ENCODE peak calls at places on chromosomes 6 and 20, in six cellular contexts. L is LoVo, G is foreskin keratinocyte, U is fibroblast of the aortic adventitia, K is SHP77, E is heart left ventricle. F is an unnamed sample.

GRCh38 chr6:16511048-16511660 is 250.1 kb downstream of the ATXN1 start:
- DNase-seq in U (peak; percentile 63), E (no peak), G (peak; percentile 30), L (peak; percentile 38), K (no peak), F (peak; percentile 49)

GRCh38 chr6:93418448-93419303 is 683 bp downstream of the EPHA7 start:
- DNase-seq in L (no peak), K (peak; percentile 61), U (no peak), E (peak; percentile 58), G (peak; percentile 13), F (peak; percentile 72)

GRCh38 chr20:59850018-59850641 is 83.3 kb downstream of the SYCP2 start:
- DNase-seq in G (no peak), U (peak; percentile 45), L (peak; percentile 42), K (peak; percentile 49), E (no peak), F (peak; percentile 44)

GRCh38 chr6:109486068-109486467 is 3.0 kb upstream of the ZBTB24 start:
- DNase-seq in K (no peak), G (no peak), L (peak; percentile 7), E (no peak), U (no peak), F (no peak)

GRCh38 chr20:5657190-5657872 is 92.9 kb upstream of the SHLD1 start:
- DNase-seq in G (peak; percentile 97), E (no peak), K (peak; percentile 30), U (peak; percentile 100), L (no peak), F (peak; percentile 88)

GRCh38 chr6:95280690-95281273 is 296.6 kb upstream of the MANEA start:
- DNase-seq in K (peak; percentile 72), G (peak; percentile 45), U (peak; percentile 2), E (no peak), L (peak; percentile 4), F (peak; percentile 2)

GRCh38 chr6:48110436-48111142 is 408 bp downstream of the PTCHD4 start:
- DNase-seq in G (peak; percentile 50), E (no peak), K (no peak), U (peak; percentile 7), L (peak; percentile 12), F (peak; percentile 14)

GRCh38 chr6:139500977-139501376 is 126.5 kb upstream of the CITED2 start:
- DNase-seq in E (no peak), U (no peak), L (peak; percentile 3), K (no peak), G (no peak), F (no peak)

GRCh38 chr6:1607557-1608221 is 2.0 kb upstream of the FOXC1 start:
- DNase-seq in E (no peak), G (no peak), L (no peak), U (no peak), K (peak; percentile 75), F (peak; percentile 37)

GRCh38 chr20:1324598-1325172 is 4.3 kb downstream of the SDCBP2 start:
- DNase-seq in G (no peak), U (peak; percentile 70), K (no peak), E (no peak), L (no peak), F (peak; percentile 63)

GRCh38 chr6:111730835-111731234 is 125.2 kb upstream of the TRAF3IP2 start:
- DNase-seq in G (no peak), U (no peak), E (no peak), L (no peak), K (no peak), F (peak; percentile 61)

GRCh38 chr20:50128520-50128905 is 15.6 kb upstream of the UBE2V1 start:
- DNase-seq in K (no peak), E (no peak), G (no peak), U (no peak), L (no peak), F (no peak)

F was measured in astrocyte of the hippocampus.